ENCODE peak calls at places on chromosome 22, in four cellular contexts. B is H9, E is H1, P is IMR-90. O is an unnamed sample.

GRCh38 chr22:50674606-50675552 is 2.3 kb downstream of the SHANK3 start:
- DNase-seq in B (peak), E (peak), P (no peak), O (peak)

GRCh38 chr22:28019881-28020861 is 101.1 kb upstream of the PITPNB start:
- DNase-seq in B (peak), E (peak), P (peak), O (peak)

GRCh38 chr22:50305658-50306566 is 1.5 kb downstream of the PLXNB2 start:
- DNase-seq in B (no peak), E (no peak), P (peak), O (peak)

GRCh38 chr22:31272522-31273446 is 19.5 kb downstream of the PIK3IP1 start:
- DNase-seq in B (peak), E (no peak), P (peak), O (peak)

GRCh38 chr22:25008666-25009065 is 56.1 kb downstream of the KIAA1671 start:
- DNase-seq in B (no peak), E (no peak), P (no peak), O (no peak)

GRCh38 chr22:42236848-42237247 is 33.6 kb downstream of the TCF20 start:
- DNase-seq in B (no peak), E (no peak), P (no peak), O (no peak)

GRCh38 chr22:22687638-22688500 is 43.5 kb downstream of the GGTLC2 start:
- DNase-seq in B (peak), E (no peak), P (peak), O (peak)

GRCh38 chr22:50508897-50509296 is 873 bp downstream of the NCAPH2 start:
- DNase-seq in B (no peak), E (no peak), P (no peak), O (no peak)

GRCh38 chr22:27429476-27429875 is 372.1 kb downstream of the MN1 start:
- DNase-seq in B (no peak), E (no peak), P (no peak), O (no peak)

GRCh38 chr22:50711446-50712340 is 26.3 kb upstream of the ACR start:
- DNase-seq in B (no peak), E (no peak), P (no peak), O (no peak)

GRCh38 chr22:37627091-37627490 is 12.4 kb upstream of the SH3BP1 start:
- DNase-seq in B (no peak), E (no peak), P (no peak), O (no peak)

GRCh38 chr22:37625737-37626136 is 13.7 kb upstream of the SH3BP1 start:
- DNase-seq in B (no peak), E (no peak), P (no peak), O (no peak)

GRCh38 chr22:37627545-37627944 is 11.9 kb upstream of the SH3BP1 start:
- DNase-seq in B (no peak), E (no peak), P (no peak), O (no peak)

GRCh38 chr22:37626144-37626543 is 13.3 kb upstream of the SH3BP1 start:
- DNase-seq in B (no peak), E (no peak), P (peak), O (no peak)

GRCh38 chr22:37626556-37627075 is 12.9 kb upstream of the SH3BP1 start:
- DNase-seq in B (no peak), E (no peak), P (no peak), O (no peak)
- H3K27ac ChIP-seq in B (no peak), E (no peak), P (no peak), O (no peak)

DNA sequence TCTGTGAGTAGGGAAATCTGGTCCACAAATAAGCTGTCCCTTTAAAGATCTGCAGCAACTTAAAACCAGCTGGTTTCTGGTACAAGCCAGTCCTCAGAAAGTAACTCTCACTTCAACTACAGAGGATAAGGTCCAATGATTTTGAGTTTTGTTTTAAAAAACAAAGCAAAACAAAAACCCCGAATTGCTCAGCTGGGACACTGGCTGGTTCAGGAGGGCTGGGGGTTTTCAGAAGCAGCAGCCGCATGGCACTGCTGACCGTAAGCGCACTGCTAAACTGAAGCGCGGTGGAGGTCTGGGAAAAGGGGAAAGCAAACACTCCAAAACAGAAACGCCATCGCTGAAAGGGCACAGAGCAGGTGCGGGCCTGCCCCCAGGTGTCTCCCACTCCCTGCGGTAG is 59.7 kb downstream of the MICAL3 start:
- DNase-seq in B (no peak), E (no peak), P (no peak), O (no peak)
- H4K5ac ChIP-seq in B (no peak), E (no peak), P (peak), O (no peak)

DNA sequence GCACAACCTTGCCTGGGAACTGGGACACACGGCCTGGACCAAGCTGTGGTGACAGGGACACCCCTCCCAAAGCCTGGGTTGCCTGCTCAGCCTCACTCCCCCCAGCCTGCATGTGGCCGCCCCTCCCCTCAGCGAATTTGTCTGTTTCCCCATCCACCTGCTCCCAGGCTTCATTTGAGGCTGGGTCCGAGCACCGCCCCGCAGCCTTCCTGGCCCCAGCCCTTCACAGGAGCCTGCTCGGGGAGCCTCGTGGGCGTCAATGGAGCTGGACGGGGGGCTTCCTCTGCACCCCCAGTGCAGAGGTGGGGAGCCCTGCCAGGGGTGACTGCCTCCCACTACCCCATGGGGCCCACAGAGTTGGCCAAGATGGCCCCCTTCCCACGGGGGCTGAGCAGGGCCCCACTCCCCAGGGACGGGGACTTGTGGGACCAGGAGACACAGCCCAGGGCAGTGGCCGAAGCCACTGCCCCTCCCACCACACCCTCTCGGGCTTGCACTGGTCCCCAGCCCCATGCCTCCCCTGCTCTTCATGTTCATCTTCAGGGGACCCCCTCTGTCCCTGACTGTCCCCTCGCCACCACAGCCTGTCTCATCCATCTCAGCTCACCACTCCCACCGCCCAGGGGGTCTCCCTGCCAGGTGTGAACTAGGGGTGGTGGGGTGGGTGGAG is 91.7 kb downstream of the WNT7B start:
- DNase-seq in B (peak), E (no peak), P (no peak), O (no peak)
- H3K27ac ChIP-seq in B (no peak), E (no peak), P (no peak), O (no peak)

GRCh38 chr22:47734511-47734910 is 972.1 kb downstream of the TBC1D22A start:
- DNase-seq in B (no peak), E (no peak), P (no peak), O (no peak)
- H4K5ac ChIP-seq in B (no peak), E (no peak), P (no peak), O (no peak)

GRCh38 chr22:32852346-32853251 is 51.1 kb downstream of the TIMP3 start:
- DNase-seq in B (no peak), E (no peak), P (no peak), O (no peak)
- H3K27ac ChIP-seq in B (no peak), E (no peak), P (no peak), O (no peak)

GRCh38 chr22:45338795-45339194 is 29.1 kb downstream of the FAM118A start:
- DNase-seq in B (no peak), E (no peak), P (no peak), O (no peak)

GRCh38 chr22:45343143-45343542 is 33.4 kb downstream of the FAM118A start:
- DNase-seq in B (no peak), E (no peak), P (no peak), O (no peak)

GRCh38 chr22:45341503-45341902 is 31.8 kb downstream of the FAM118A start:
- DNase-seq in B (no peak), E (no peak), P (no peak), O (no peak)

GRCh38 chr22:45340323-45340722 is 30.6 kb downstream of the FAM118A start:
- DNase-seq in B (no peak), E (no peak), P (no peak), O (no peak)

DNA sequence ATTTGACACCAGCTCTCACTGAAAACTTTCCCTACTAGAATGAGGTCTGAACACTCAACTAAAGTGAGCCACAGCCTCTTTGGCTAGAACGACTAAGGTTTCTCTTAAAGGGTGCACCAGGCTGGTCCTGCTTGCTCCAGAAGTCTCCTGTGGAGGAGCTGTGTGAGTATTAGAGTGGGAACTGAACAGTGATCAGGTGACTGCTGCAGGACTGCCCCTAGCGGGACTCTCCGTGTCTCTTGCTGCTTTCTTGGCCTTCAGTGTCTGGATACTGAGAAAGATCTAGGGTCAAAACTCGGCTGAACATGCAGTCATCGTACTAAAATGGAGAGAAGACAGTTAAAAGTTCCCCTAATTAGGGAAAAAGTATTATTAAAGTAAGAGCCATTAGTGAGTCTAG is 34.6 kb downstream of the FAM118A start:
- DNase-seq in B (peak), E (no peak), P (no peak), O (peak)
- H4K5ac ChIP-seq in B (no peak), E (no peak), P (no peak), O (no peak)

GRCh38 chr22:45200230-45200629 is 36.5 kb downstream of the NUP50 start:
- DNase-seq in B (no peak), E (no peak), P (no peak), O (no peak)
- H3K27ac ChIP-seq in B (no peak), E (no peak), P (peak), O (no peak)

DNA sequence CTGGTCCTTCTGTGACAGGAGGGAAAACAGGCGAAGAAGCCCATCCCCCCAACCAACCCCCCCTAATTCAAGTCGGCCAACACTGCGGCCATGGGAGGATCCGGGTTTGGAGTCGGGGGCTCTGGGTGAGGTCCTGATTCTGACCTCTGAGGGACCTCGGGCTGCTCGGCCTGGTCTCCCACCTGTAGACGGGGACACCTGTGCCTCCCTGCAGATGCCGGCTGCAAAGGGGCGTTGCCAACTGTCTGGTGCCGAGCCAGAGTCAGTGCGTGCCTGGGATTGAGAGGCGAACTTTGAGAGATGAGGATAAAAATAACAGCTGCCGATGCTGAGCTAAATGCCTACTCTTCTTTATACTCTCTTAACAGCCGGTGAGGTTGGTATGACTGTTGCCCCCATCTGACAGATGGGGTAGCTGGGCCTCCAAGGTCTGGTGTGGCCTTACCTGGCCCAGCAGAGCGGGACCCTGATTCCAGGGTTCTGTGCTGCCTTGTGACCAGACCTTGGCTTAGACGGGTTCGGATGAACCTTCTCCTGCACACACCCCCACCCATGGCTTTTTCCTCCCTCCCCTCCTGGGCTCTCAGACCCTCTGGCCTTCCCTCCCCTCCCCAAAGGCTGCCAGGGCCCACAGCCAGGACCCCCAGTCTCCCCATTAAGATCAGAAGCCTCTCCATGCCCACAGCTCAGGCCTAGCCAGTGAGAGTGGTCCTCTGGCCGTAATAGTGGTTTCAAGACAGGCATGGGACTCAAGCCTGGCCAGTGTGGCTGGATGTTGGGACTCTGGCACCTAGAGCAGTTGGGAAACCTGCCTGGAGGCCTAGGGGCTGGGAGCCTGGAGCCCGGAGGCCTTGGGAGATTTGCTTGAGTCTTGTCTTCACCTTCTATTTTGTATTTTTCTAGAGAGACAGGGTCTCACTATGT is 41.7 kb downstream of the KCNJ4 start:
- DNase-seq in B (no peak), E (no peak), P (no peak), O (no peak)
- H4K5ac ChIP-seq in B (no peak), E (no peak), P (no peak), O (no peak)

DNA sequence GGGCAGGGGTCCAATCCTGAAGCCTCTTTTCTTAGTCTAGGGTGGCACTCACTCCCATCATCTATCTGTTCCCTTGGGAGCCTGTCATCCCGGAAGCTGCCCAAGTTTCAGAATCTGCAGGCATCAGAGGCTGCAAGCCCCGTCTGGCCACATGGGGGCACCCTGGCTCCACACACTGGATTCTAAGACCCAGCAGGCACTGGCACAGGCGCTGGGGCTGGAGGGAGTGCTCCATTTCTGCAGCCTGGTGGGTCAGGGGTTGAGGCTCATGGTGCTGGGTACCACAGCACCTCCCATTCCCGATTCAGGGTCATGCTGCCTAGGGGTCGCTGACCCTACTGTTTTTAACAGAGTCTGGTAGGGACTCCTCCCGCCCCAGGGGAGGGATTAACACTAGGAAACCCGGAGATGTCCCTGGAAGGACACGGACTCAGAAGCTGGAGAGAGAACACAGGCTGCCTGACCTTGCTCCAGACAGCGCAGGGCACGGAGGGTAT is 243.9 kb upstream of the SYN3 start:
- DNase-seq in B (peak), E (peak), P (peak), O (peak)
- H3K27ac ChIP-seq in B (no peak), E (no peak), P (no peak), O (no peak)

O was measured in mesendoderm.